ENCODE peak calls at places on chromosome X, in five cellular contexts. I is dorsolateral prefrontal cortex, B is OCI-LY7, X is fibroblast of lung, A is WTC11. F is an unnamed sample.

GRCh38 chrX:53930513-53931380 is 113.5 kb downstream of the PHF8 start:
- DNase-seq in X (peak; percentile 74), A (no peak), I (no peak), B (no peak), F (peak; percentile 1)

GRCh38 chrX:119375561-119375960 is 23.6 kb upstream of the SLC25A43 start:
- DNase-seq in X (no peak), I (no peak), A (no peak), B (no peak), F (peak; percentile 19)

GRCh38 chrX:39985551-39985950 is 112.2 kb downstream of the BCOR start:
- DNase-seq in I (no peak), A (no peak), X (no peak), B (no peak), F (no peak)

GRCh38 chrX:13377537-13377936 is 57.7 kb upstream of the ATXN3L start:
- DNase-seq in X (peak; percentile 89), A (no peak), B (no peak), I (no peak), F (peak; percentile 11)

GRCh38 chrX:125646195-125646594 is 326.5 kb downstream of the TEX13C start:
- DNase-seq in I (no peak), B (peak; percentile 13), A (peak; percentile 22), X (no peak), F (no peak)

GRCh38 chrX:373641-374471 is 12.9 kb downstream of the PPP2R3B start:
- DNase-seq in B (peak; percentile 78), X (no peak), I (no peak), A (peak; percentile 77), F (peak; percentile 19)

GRCh38 chrX:13659057-13659456 is 6.1 kb downstream of the TCEANC start:
- DNase-seq in X (peak; percentile 71), A (no peak), I (no peak), B (peak; percentile 7), F (peak; percentile 52)

GRCh38 chrX:34656467-34656841 is 631 bp downstream of the TMEM47 start:
- DNase-seq in X (peak; percentile 1), A (peak; percentile 11), I (peak; percentile 39), B (no peak), F (no peak)

GRCh38 chrX:145825896-145826295 is 8.3 kb downstream of the SLITRK2 start:
- DNase-seq in I (no peak), X (peak; percentile 43), B (peak; percentile 1), A (no peak), F (no peak)

GRCh38 chrX:23292979-23293651 is 41.5 kb upstream of the PTCHD1 start:
- DNase-seq in I (peak; percentile 45), X (peak; percentile 1), B (no peak), A (no peak), F (no peak)

GRCh38 chrX:24513416-24513815 is 48.3 kb downstream of the PDK3 start:
- DNase-seq in X (no peak), B (no peak), A (no peak), I (no peak), F (no peak)

GRCh38 chrX:136055651-136056221 is 70.5 kb downstream of the SLC9A6 start:
- DNase-seq in B (no peak), I (no peak), X (peak; percentile 94), A (no peak), F (peak; percentile 77)

GRCh38 chrX:19747672-19748610 is 139.5 kb downstream of the SH3KBP1 start:
- DNase-seq in I (no peak), X (no peak), A (no peak), B (peak; percentile 83), F (no peak)

GRCh38 chrX:108275732-108276131 is 162.5 kb downstream of the COL4A6 start:
- DNase-seq in X (no peak), B (no peak), I (no peak), A (no peak), F (no peak)

GRCh38 chrX:15523088-15523487 is 22.5 kb downstream of the BMX start:
- DNase-seq in X (no peak), B (no peak), I (no peak), A (no peak), F (no peak)

GRCh38 chrX:136162827-136163427 is 15.6 kb downstream of the FHL1 start:
- DNase-seq in A (peak; percentile 63), X (peak; percentile 59), I (peak; percentile 48), B (peak; percentile 42), F (peak; percentile 53)

GRCh38 chrX:154602766-154603437 is 16.2 kb downstream of the CTAG1B start:
- DNase-seq in B (no peak), X (no peak), A (no peak), I (no peak), F (no peak)

GRCh38 chrX:12999422-12999821 is 24.5 kb downstream of the TMSB4X start:
- DNase-seq in I (no peak), X (no peak), B (peak; percentile 62), A (no peak), F (no peak)

GRCh38 chrX:56764153-56764974 is 35.3 kb downstream of the NBDY start:
- DNase-seq in X (peak; percentile 76), A (peak; percentile 50), B (peak; percentile 84), I (peak; percentile 77), F (peak; percentile 51)
- TF ChIP-seq CTCF in X (peak; percentile 51), A (no peak), B (peak; percentile 68), I (peak; percentile 71), F (peak; percentile 74)

GRCh38 chrX:38112566-38112965 is 106.2 kb downstream of the SYTL5 start:
- DNase-seq in X (no peak), I (no peak), A (no peak), B (peak; percentile 5), F (no peak)
- TF ChIP-seq CTCF in X (no peak), I (no peak), A (no peak), B (no peak), F (no peak)

GRCh38 chrX:74613350-74614192 is 853 bp downstream of the RLIM start:
- DNase-seq in A (no peak), B (peak; percentile 39), I (no peak), X (peak; percentile 34), F (peak; percentile 39)
- TF ChIP-seq CTCF in A (no peak), B (peak; percentile 40), I (no peak), X (no peak), F (peak; percentile 10)

GRCh38 chrX:3585719-3586118 is 127.7 kb downstream of the PRKX start:
- DNase-seq in X (no peak), A (no peak), I (no peak), B (no peak), F (no peak)
- TF ChIP-seq CTCF in X (no peak), A (no peak), I (no peak), B (no peak), F (no peak)

GRCh38 chrX:131084145-131084544 is 26.0 kb downstream of the ARHGAP36 start:
- DNase-seq in B (no peak), I (no peak), X (no peak), A (no peak), F (no peak)

GRCh38 chrX:131083510-131084142 is 25.5 kb downstream of the ARHGAP36 start:
- DNase-seq in B (no peak), A (peak; percentile 17), X (no peak), I (no peak), F (no peak)

DNA sequence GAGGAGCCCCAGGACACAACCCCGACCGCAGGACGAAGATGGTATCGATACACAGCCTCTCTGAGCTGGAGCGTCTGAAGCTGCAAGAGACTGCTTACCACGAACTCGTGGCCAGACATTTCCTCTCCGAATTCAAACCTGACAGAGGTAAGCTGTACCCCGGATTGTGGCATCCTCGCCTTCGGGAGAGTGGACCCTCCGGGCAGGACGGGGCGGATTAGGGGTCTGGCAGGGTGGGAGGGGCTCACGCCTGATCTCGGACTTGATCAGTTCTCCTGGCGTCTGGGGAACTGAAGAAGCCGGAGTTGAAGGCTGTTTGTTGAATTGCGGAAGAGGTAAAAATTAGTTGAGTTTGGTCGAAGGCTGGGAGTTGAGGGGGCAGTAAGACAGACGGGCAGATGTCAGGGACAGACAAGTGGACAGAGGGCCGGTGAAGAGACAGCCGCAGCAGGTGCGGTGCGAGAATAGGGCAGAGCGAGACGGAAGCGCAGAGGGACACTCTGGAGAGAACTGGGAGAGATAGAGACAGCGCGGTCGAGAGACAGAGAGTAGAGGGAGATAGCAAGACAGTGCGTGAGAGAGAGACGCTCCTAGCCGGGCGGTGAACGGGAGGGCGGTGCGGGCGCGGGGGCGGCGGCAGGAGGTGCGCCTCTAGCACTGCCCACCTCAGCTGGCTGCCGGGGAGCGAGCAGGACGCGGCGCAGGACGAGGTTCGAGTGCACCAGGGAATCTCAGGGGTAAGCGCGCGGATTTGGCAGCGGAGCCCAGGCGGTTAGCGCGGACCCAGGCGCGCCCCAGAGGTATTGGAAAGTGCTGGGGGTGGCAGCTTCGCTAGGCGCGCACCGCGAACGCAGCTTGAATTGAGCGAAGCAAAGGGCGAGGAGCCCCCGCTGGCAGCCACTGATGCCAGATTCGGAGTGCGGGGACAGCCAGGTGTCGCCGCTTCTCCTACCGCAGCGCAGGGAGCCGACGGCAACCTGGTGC is 23.9 kb downstream of the ARHGAP36 start:
- DNase-seq in X (no peak), B (no peak), I (no peak), A (peak; percentile 39), F (no peak)
- TF ChIP-seq CTCF in X (no peak), B (no peak), I (no peak), A (no peak), F (no peak)